ENCODE peak calls at places on chromosomes 11 and 22, in six cellular contexts. W, R, F, M, Y and D are unnamed samples.

GRCh38 chr11:45511566-45511965 is 153.9 kb downstream of the CHST1 start:
- DNase-seq in R (no peak), Y (no peak), W (no peak), M (no peak), F (no peak), D (no peak)

GRCh38 chr11:33703771-33704170 is 3.1 kb upstream of the C11orf91 start:
- DNase-seq in R (no peak), M (peak; percentile 49), W (no peak), F (no peak), Y (peak; percentile 69), D (no peak)

GRCh38 chr11:111155021-111155420 is 90.5 kb upstream of the POU2AF2 start:
- DNase-seq in Y (no peak), F (no peak), W (no peak), M (peak; percentile 10), R (no peak), D (no peak)

GRCh38 chr11:99069831-99070444 is 49.2 kb downstream of the CNTN5 start:
- DNase-seq in M (no peak), W (no peak), R (no peak), Y (peak; percentile 23), F (no peak), D (no peak)

GRCh38 chr11:19013181-19013857 is 47.2 kb downstream of the MRGPRX2 start:
- DNase-seq in F (no peak), R (no peak), W (no peak), Y (no peak), M (no peak), D (no peak)

GRCh38 chr22:31812977-31813605 is 59.3 kb downstream of the DEPDC5 start:
- DNase-seq in Y (no peak), W (no peak), R (no peak), M (no peak), F (no peak), D (no peak)

GRCh38 chr22:44632823-44633478 is 69.1 kb upstream of the PRR5 start:
- DNase-seq in W (no peak), F (no peak), R (no peak), Y (no peak), M (no peak), D (no peak)

GRCh38 chr11:102269927-102270326 is 47.4 kb upstream of the BIRC3 start:
- DNase-seq in M (peak; percentile 38), Y (peak; percentile 98), F (no peak), R (no peak), W (no peak), D (peak; percentile 23)

GRCh38 chr22:20741634-20742581 is 32.0 kb upstream of the SERPIND1 start:
- DNase-seq in Y (peak; percentile 56), F (peak; percentile 12), W (no peak), R (peak; percentile 44), M (peak; percentile 22), D (peak; percentile 57)

GRCh38 chr11:69427906-69428880 is 53.3 kb upstream of the LINC01488 start:
- DNase-seq in W (no peak), Y (no peak), M (no peak), R (no peak), F (no peak), D (no peak)

GRCh38 chr11:134562176-134562575 is 150.1 kb upstream of the B3GAT1 start:
- DNase-seq in F (no peak), M (no peak), W (no peak), R (no peak), Y (no peak), D (no peak)

GRCh38 chr11:74634537-74634936 is 42.2 kb downstream of the POLD3 start:
- DNase-seq in F (no peak), Y (peak; percentile 95), M (peak; percentile 63), W (no peak), R (no peak), D (peak; percentile 44)

GRCh38 chr11:118662401-118663271 is 16.8 kb downstream of the TREH start:
- DNase-seq in Y (peak; percentile 44), F (no peak), R (no peak), M (no peak), W (no peak), D (no peak)

GRCh38 chr22:45844949-45845613 is 131.9 kb downstream of the WNT7B start:
- DNase-seq in M (no peak), W (no peak), F (no peak), Y (peak; percentile 33), R (no peak), D (no peak)

GRCh38 chr11:19811391-19811790 is 98.8 kb downstream of the NAV2 start:
- DNase-seq in Y (no peak), F (no peak), W (no peak), R (no peak), M (no peak), D (no peak)

GRCh38 chr11:57387284-57388030 is 3.0 kb downstream of the PRG2 start:
- DNase-seq in W (no peak), Y (no peak), M (peak; percentile 17), F (no peak), R (no peak), D (no peak)

GRCh38 chr11:8631395-8632110 is 37.5 kb upstream of the STK33 start:
- DNase-seq in F (no peak), M (peak; percentile 69), W (no peak), Y (peak; percentile 82), R (no peak), D (peak; percentile 72)

GRCh38 chr11:68584097-68584496 is 100.2 kb upstream of the GAL start:
- DNase-seq in R (peak; percentile 71), M (peak; percentile 4), F (peak; percentile 39), W (peak; percentile 23), Y (peak; percentile 45), D (no peak)

GRCh38 chr22:41445171-41446056 is 1.2 kb downstream of the TOB2 start:
- DNase-seq in M (peak; percentile 6), F (no peak), R (peak; percentile 21), Y (peak; percentile 30), W (no peak), D (no peak)

GRCh38 chr11:63535734-63536133 is 874 bp upstream of the PLAAT4 start:
- DNase-seq in M (no peak), F (no peak), Y (no peak), W (no peak), R (peak; percentile 34), D (no peak)

GRCh38 chr22:47693606-47694005 is 931.2 kb downstream of the TBC1D22A start:
- DNase-seq in Y (no peak), F (no peak), M (no peak), W (no peak), R (no peak), D (no peak)

GRCh38 chr11:26841818-26842457 is 120.1 kb upstream of the SLC5A12 start:
- DNase-seq in Y (peak; percentile 16), M (peak; percentile 84), R (no peak), F (no peak), W (no peak), D (peak; percentile 62)

GRCh38 chr11:1756791-1757771 is 6.6 kb downstream of the CTSD start:
- DNase-seq in R (no peak), W (no peak), M (no peak), F (no peak), Y (no peak), D (no peak)

GRCh38 chr11:63999349-64000025 is 13.2 kb downstream of the OTUB1 start:
- DNase-seq in W (peak; percentile 53), R (peak; percentile 75), Y (peak; percentile 98), F (peak; percentile 69), M (peak; percentile 21), D (peak; percentile 46)

GRCh38 chr22:26777402-26777801 is 120.0 kb downstream of the MIAT start:
- DNase-seq in Y (no peak), R (no peak), M (peak; percentile 60), F (no peak), W (no peak), D (peak; percentile 88)

GRCh38 chr11:20051783-20052399 is 108.4 kb downstream of the DBX1 start:
- DNase-seq in F (no peak), R (no peak), W (no peak), Y (no peak), M (no peak), D (no peak)

GRCh38 chr11:113378013-113378412 is 9.6 kb upstream of the ANKK1 start:
- DNase-seq in Y (peak; percentile 60), R (no peak), F (no peak), M (no peak), W (no peak), D (no peak)

GRCh38 chr11:47991266-47991830 is 11.0 kb downstream of the PTPRJ start:
- DNase-seq in W (no peak), M (no peak), R (no peak), Y (peak; percentile 42), F (no peak), D (no peak)